ENCODE peak calls at places on chromosome 18, in nine cellular contexts. B is neuronal stem cell; G is cardiac muscle cell; X is naive thymus-derived CD4-positive, alpha-beta T cell; K is HCT116; Y is heart left ventricle; M is A549; I is CD8-positive, alpha-beta T cell; E is right cardiac atrium. Z is an unnamed sample.

GRCh38 chr18:31230495-31230894 is 67.8 kb upstream of the DSC1 start:
- DNase-seq in I (no peak), G (no peak), M (peak; percentile 55), Y (no peak), K (peak; percentile 89), B (no peak), E (no peak), X (no peak), Z (no peak)

GRCh38 chr18:70464343-70465114 is 175.7 kb downstream of the SOCS6 start:
- DNase-seq in Y (peak; percentile 66), K (peak; percentile 56), B (peak; percentile 54), G (peak; percentile 89), M (peak; percentile 75), E (peak; percentile 89), I (peak; percentile 34), X (peak; percentile 33), Z (no peak)

GRCh38 chr18:50817898-50818250 is 1.9 kb downstream of the MRO start:
- DNase-seq in B (no peak), G (no peak), I (no peak), X (no peak), E (no peak), M (no peak), K (no peak), Y (no peak), Z (no peak)

GRCh38 chr18:28903366-28903765 is 726.4 kb upstream of the CDH2 start:
- DNase-seq in Y (no peak), E (no peak), X (no peak), M (no peak), G (no peak), I (no peak), B (no peak), K (no peak), Z (no peak)

GRCh38 chr18:54033087-54033486 is 191.4 kb downstream of the MBD2 start:
- DNase-seq in K (no peak), X (no peak), Y (no peak), B (no peak), I (no peak), M (no peak), E (no peak), G (no peak), Z (no peak)

GRCh38 chr18:45837283-45838070 is 12.0 kb downstream of the SIGLEC15 start:
- DNase-seq in Y (peak; percentile 38), B (peak; percentile 43), M (peak; percentile 45), X (peak; percentile 32), K (no peak), G (peak; percentile 76), E (peak; percentile 84), I (peak; percentile 32), Z (peak; percentile 18)

GRCh38 chr18:8793445-8794132 is 88.2 kb downstream of the MTCL1 start:
- DNase-seq in X (no peak), E (no peak), I (no peak), Y (no peak), K (no peak), G (no peak), B (no peak), M (no peak), Z (no peak)

GRCh38 chr18:33572022-33572421 is 6.0 kb upstream of the ASXL3 start:
- DNase-seq in G (no peak), E (no peak), M (no peak), Y (no peak), X (no peak), K (no peak), I (no peak), B (no peak), Z (no peak)

GRCh38 chr18:39685303-39685902 is 2119.8 kb upstream of the CELF4 start:
- DNase-seq in I (no peak), M (no peak), G (no peak), Y (no peak), K (no peak), B (peak; percentile 86), E (no peak), X (no peak), Z (no peak)

GRCh38 chr18:67766930-67767329 is 250.4 kb upstream of the DSEL start:
- DNase-seq in I (no peak), X (no peak), Y (no peak), B (no peak), M (peak; percentile 70), G (no peak), K (no peak), E (no peak), Z (no peak)

GRCh38 chr18:77052656-77053309 is 79.8 kb downstream of the MBP start:
- DNase-seq in B (no peak), X (no peak), I (no peak), G (no peak), M (no peak), E (peak; percentile 78), K (no peak), Y (no peak), Z (no peak)

GRCh38 chr18:22711381-22711717 is 221.8 kb upstream of the RBBP8 start:
- DNase-seq in X (no peak), E (no peak), G (no peak), B (no peak), K (no peak), Y (no peak), I (no peak), M (peak; percentile 74), Z (no peak)

GRCh38 chr18:25229080-25229479 is 122.9 kb downstream of the ZNF521 start:
- DNase-seq in X (no peak), G (no peak), M (no peak), K (no peak), I (no peak), E (peak; percentile 42), Y (no peak), B (no peak), Z (no peak)

GRCh38 chr18:68865503-68865902 is 67.6 kb downstream of the CCDC102B start:
- DNase-seq in X (no peak), K (no peak), Y (no peak), M (no peak), G (no peak), E (no peak), B (no peak), I (no peak), Z (no peak)

GRCh38 chr18:68861365-68861764 is 63.5 kb downstream of the CCDC102B start:
- DNase-seq in K (no peak), Y (no peak), G (no peak), X (no peak), M (no peak), E (no peak), B (no peak), I (no peak), Z (no peak)

DNA sequence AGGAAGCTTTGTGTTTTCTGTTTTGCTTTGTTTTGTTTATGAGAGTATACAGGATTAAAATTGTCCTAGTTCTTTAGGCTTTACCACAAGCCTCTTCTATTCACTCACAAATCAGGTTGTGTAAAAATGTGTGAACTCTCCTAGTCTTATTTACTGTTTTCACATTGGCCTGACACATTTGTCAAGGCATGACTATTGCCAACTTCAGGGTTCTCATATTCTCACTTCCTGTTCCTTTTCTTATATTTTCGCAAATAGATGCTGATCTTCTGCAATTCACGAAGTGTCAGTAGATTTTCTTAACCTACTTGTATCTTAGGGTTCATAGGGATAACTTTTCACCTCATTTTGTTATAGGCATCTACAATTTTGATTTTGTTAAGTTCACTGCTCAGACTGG is 67.1 kb downstream of the CCDC102B start:
- DNase-seq in X (no peak), M (no peak), K (no peak), B (no peak), I (no peak), G (no peak), Y (no peak), E (no peak), Z (no peak)
- H3K9me3 ChIP-seq in X (no peaks in the 10 kb centered on the region), M (no peaks in the 10 kb centered on the region), K (no peaks in the 10 kb centered on the region), B (no peaks in the 10 kb centered on the region), I (no peaks in the 10 kb centered on the region), G (no peaks in the 10 kb centered on the region), Y (no peaks in the 10 kb centered on the region), E (no peaks in the 10 kb centered on the region), Z (no peaks in the 10 kb centered on the region)

DNA sequence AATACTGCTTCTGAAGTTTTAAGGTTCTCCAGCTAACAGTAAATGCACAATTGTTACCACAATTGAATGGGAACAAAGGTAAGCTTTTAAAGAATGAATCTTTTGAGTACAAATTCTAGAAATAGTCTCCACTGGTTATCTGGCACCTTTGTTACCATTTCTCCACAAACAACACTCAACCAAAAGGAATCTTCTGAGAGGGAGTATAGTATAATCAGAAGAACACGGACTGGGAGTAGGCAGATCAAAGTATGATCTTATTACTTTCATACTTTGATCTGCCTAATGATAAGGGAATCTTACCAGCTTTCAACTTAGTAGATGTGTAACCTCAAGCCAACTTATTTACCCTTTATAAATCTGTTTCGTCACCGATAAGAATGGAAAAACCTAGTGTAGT is 1.4 kb downstream of the CEP76 start:
- DNase-seq in X (no peak), G (no peak), E (no peak), Y (no peak), I (no peak), M (no peak), B (no peak), K (no peak), Z (no peak)
- H3K4me1 ChIP-seq in X (peaks cover 17% of the 10 kb centered on the region), G (peaks cover 6% of the 10 kb centered on the region), E (peaks cover 2% of the 10 kb centered on the region), Y (peaks cover 16% of the 10 kb centered on the region), I (peaks cover 30% of the 10 kb centered on the region), M (peaks cover 44% of the 10 kb centered on the region), B (no peaks in the 10 kb centered on the region), K (peaks cover 24% of the 10 kb centered on the region), Z (peaks cover 42% of the 10 kb centered on the region)

DNA sequence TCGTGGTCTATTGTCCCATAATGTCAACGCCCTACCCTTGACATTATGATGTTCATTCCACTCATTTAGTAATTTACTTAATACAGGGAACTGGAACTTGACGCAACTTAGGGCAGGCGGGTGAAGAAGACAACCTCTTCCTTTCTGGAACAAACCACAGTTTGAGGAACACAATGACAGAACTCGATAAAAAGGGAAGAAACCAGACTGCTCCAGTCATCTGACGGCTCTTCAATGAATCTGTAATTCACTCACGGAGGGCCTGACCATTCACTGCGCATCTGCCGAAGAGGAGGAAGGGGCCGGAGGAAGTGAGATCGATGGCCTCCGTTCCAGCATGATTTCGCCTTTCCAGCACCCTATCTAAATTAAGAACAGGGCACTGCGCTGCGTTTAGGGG is 83.2 kb downstream of the BCL2 start:
- DNase-seq in B (no peak), G (no peak), I (no peak), E (peak; percentile 59), X (no peak), Y (peak; percentile 54), K (no peak), M (no peak), Z (no peak)
- H3K27ac ChIP-seq in B (no peak overlapping the region), G (no peak overlapping the region), I (no peak overlapping the region), E (no peak overlapping the region), X (no peak overlapping the region), Y (peak overlapping the region; percentile 68), K (no peak overlapping the region), M (no peak overlapping the region), Z (no peak overlapping the region)

DNA sequence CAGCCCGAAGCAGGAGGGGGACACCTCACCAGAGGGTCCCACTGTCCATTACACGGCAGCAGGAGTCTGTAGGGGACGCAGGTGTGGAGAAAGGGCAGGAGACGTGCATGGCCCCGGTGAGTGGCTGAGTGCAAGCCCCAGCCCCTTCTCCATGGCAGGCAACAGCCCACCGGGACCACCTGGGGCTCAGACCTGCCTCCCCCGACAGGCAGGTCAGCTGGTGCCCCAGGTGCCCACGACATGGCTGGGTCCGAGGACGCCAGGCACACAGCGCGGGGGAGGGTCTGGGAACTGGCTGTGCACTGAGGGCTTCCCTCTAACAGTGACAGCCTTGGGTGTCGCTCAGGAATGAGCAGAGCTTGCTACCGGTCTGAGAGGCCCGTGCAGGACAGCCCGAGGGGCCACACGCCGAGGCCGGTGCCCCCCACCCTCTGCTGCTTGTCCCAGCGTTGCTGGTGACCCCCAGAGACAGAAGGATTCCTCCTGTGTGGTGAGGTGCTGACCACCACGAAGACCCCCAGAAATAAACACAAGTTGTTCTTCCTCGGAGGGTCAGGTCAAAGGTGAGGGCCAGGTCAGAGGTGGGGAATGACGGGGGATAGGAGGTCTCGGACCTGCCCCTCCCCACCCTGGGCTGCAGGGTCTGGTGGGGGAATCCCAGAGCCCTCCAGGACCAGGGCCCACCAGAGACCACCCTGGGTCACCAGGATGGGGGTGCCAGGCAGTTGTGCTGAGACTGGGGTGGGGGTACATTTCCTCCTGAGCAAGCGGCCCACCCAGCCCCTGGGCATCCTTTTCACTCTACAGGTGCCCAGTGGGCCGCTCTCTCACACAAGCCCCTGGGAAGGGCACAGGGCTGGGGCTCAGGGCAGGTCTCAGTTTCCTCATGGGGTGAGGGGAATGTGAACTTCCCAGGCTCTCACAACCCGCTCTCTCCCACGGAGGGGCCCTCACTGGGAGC is 50.6 kb downstream of the SLC66A2 start:
- DNase-seq in I (no peak), B (no peak), X (no peak), E (peak; percentile 26), Y (peak; percentile 16), K (no peak), M (no peak), G (no peak), Z (no peak)
- H3K9me3 ChIP-seq in I (no peaks in the 10 kb centered on the region), B (peaks cover 55% of the 10 kb centered on the region), X (peaks cover 11% of the 10 kb centered on the region), E (no peaks in the 10 kb centered on the region), Y (peaks cover 4% of the 10 kb centered on the region), K (peaks cover 21% of the 10 kb centered on the region), M (peaks cover 28% of the 10 kb centered on the region), G (no peaks in the 10 kb centered on the region), Z (no peaks in the 10 kb centered on the region)

Z was measured in CD8-positive, alpha-beta memory T cell.